ENCODE peak calls at places on chromosomes 16 and 17, in eight cellular contexts. B is OCI-LY7, N is heart right ventricle, S is lung, V is IMR-90, J is A549, M is right atrium auricular region, Y is SJSA1. A is an unnamed sample.

GRCh38 chr16:89504061-89504460 is 4.1 kb upstream of the SPG7 start:
- DNase-seq in M (no peak), V (no peak), Y (no peak), J (no peak), B (no peak), S (no peak), N (no peak), A (no peak)

GRCh38 chr17:78223765-78224164 is 7.7 kb upstream of the TMEM235 start:
- DNase-seq in S (no peak), M (no peak), N (no peak), V (no peak), Y (no peak), J (no peak), B (no peak), A (no peak)

GRCh38 chr16:73268311-73268997 is 220.5 kb upstream of the ZFHX3 start:
- DNase-seq in M (no peak), N (no peak), V (peak), S (no peak), J (peak), B (no peak), Y (no peak), A (no peak)

GRCh38 chr16:31061813-31062440 is 12.1 kb downstream of the ZNF668 start:
- DNase-seq in Y (no peak), N (no peak), V (no peak), S (no peak), M (no peak), J (no peak), B (no peak), A (peak)

GRCh38 chr16:50531901-50532300 is 16.3 kb upstream of the NKD1 start:
- DNase-seq in M (peak), S (no peak), B (no peak), Y (no peak), N (no peak), J (no peak), V (no peak), A (no peak)

GRCh38 chr17:2635675-2636074 is 42.2 kb downstream of the PAFAH1B1 start:
- DNase-seq in Y (no peak), B (no peak), M (no peak), S (no peak), V (no peak), N (no peak), J (no peak), A (no peak)

GRCh38 chr17:9612016-9612415 is 33.3 kb upstream of the USP43 start:
- DNase-seq in N (no peak), V (no peak), B (no peak), M (no peak), Y (no peak), S (no peak), J (no peak), A (no peak)

GRCh38 chr16:5490499-5490898 is 392.9 kb upstream of the EEF2KMT start:
- DNase-seq in J (peak), S (no peak), N (no peak), Y (peak), M (no peak), V (no peak), B (peak), A (no peak)

GRCh38 chr16:54375056-54375455 is 88.5 kb upstream of the IRX3 start:
- DNase-seq in M (no peak), B (no peak), Y (no peak), V (no peak), J (no peak), S (no peak), N (no peak), A (no peak)

GRCh38 chr17:30378191-30378796 is 433 bp upstream of the CPD start:
- DNase-seq in Y (no peak), N (peak), J (no peak), V (peak), M (no peak), B (peak), S (no peak), A (no peak)

GRCh38 chr17:33451221-33451620 is 158.1 kb upstream of the ASIC2 start:
- DNase-seq in Y (peak), N (no peak), M (no peak), B (no peak), J (no peak), S (no peak), V (no peak), A (no peak)

GRCh38 chr16:75075688-75076268 is 40.8 kb downstream of the LDHD start:
- DNase-seq in Y (no peak), V (no peak), M (no peak), S (no peak), N (no peak), J (no peak), B (peak), A (no peak)

GRCh38 chr16:79293831-79294230 is 306.7 kb downstream of the MAF start:
- DNase-seq in V (no peak), M (no peak), Y (no peak), B (no peak), S (no peak), N (no peak), J (no peak), A (no peak)

GRCh38 chr16:56115817-56116576 is 75.3 kb upstream of the GNAO1 start:
- DNase-seq in N (no peak), J (no peak), M (no peak), S (no peak), V (no peak), B (no peak), Y (no peak), A (no peak)

GRCh38 chr16:87965417-87965816 is 14.2 kb downstream of the BANP start:
- DNase-seq in S (no peak), N (no peak), B (no peak), J (no peak), Y (no peak), V (no peak), M (no peak), A (no peak)

GRCh38 chr16:11916524-11917285 is 949 bp upstream of the GSPT1 start:
- DNase-seq in N (no peak), Y (peak), M (no peak), S (peak), B (no peak), J (peak), V (peak), A (no peak)

GRCh38 chr16:83849434-83849833 is 41.7 kb downstream of the HSBP1 start:
- DNase-seq in J (no peak), S (no peak), Y (no peak), V (no peak), M (peak), N (no peak), B (no peak), A (no peak)

GRCh38 chr16:83928341-83929055 is 24.5 kb upstream of the OSGIN1 start:
- DNase-seq in S (no peak), Y (no peak), N (no peak), M (no peak), J (no peak), B (no peak), V (peak), A (no peak)

GRCh38 chr17:5133311-5133710 is 17.5 kb downstream of the USP6 start:
- DNase-seq in M (no peak), N (no peak), Y (no peak), V (no peak), B (no peak), J (no peak), S (no peak), A (peak)

GRCh38 chr17:260031-260791 is 78.8 kb upstream of the DOC2B start:
- DNase-seq in B (peak), M (no peak), N (no peak), Y (no peak), S (no peak), J (no peak), V (no peak), A (no peak)

GRCh38 chr16:57394444-57394843 is 10.1 kb upstream of the CCL17 start:
- DNase-seq in J (no peak), Y (no peak), S (no peak), M (no peak), N (no peak), V (no peak), B (no peak), A (no peak)

GRCh38 chr16:51175081-51175480 is 24.0 kb upstream of the SALL1 start:
- DNase-seq in V (peak), M (no peak), J (no peak), N (no peak), S (no peak), B (no peak), Y (peak), A (no peak)

GRCh38 chr17:39800540-39800939 is 62.8 kb downstream of the GRB7 start:
- DNase-seq in Y (no peak), N (no peak), M (no peak), B (peak), S (no peak), J (no peak), V (no peak), A (no peak)

GRCh38 chr16:83356266-83356665 is 451.5 kb upstream of the HSBP1 start:
- DNase-seq in N (no peak), J (peak), M (no peak), B (peak), Y (peak), V (peak), S (no peak), A (no peak)

GRCh38 chr17:61247438-61247837 is 152.2 kb upstream of the TBX2 start:
- DNase-seq in M (no peak), S (no peak), J (no peak), Y (peak), B (no peak), N (no peak), V (peak), A (no peak)

GRCh38 chr17:61387011-61387410 is 12.6 kb upstream of the TBX2 start:
- DNase-seq in M (no peak), J (no peak), N (no peak), Y (no peak), V (no peak), S (no peak), B (no peak), A (no peak)

GRCh38 chr17:66829386-66829864 is 5.5 kb upstream of the CACNG5 start:
- DNase-seq in S (peak), M (no peak), J (peak), B (no peak), N (no peak), V (peak), Y (peak), A (no peak)

GRCh38 chr17:82415786-82416185 is 2.4 kb upstream of the HEXD start:
- DNase-seq in S (no peak), V (no peak), J (no peak), Y (no peak), M (no peak), B (no peak), N (no peak), A (no peak)

GRCh38 chr17:65794572-65794971 is 233.1 kb upstream of the AXIN2 start:
- DNase-seq in Y (peak), N (no peak), V (peak), S (no peak), J (peak), M (no peak), B (peak), A (no peak)

GRCh38 chr16:11966173-11966572 is 1.2 kb downstream of the TNFRSF17 start:
- DNase-seq in J (no peak), S (no peak), B (peak), N (no peak), M (no peak), V (no peak), Y (no peak), A (no peak)

GRCh38 chr17:5854871-5855554 is 215.2 kb upstream of the WSCD1 start:
- DNase-seq in B (no peak), N (no peak), Y (no peak), J (no peak), M (no peak), V (no peak), S (no peak), A (no peak)

GRCh38 chr17:4509923-4510614 is 11.4 kb downstream of the SPNS2 start:
- DNase-seq in N (peak), J (no peak), S (no peak), M (no peak), V (no peak), Y (no peak), B (no peak), A (peak)

GRCh38 chr17:58319181-58320162 is 9.1 kb downstream of the TSPOAP1 start:
- DNase-seq in V (no peak), Y (no peak), B (no peak), J (no peak), M (no peak), N (no peak), S (no peak), A (no peak)

GRCh38 chr17:1362964-1363363 is 37.1 kb downstream of the YWHAE start:
- DNase-seq in B (peak), M (peak), J (no peak), V (no peak), Y (no peak), N (no peak), S (no peak), A (peak)

GRCh38 chr16:64317601-64318000 is 804.3 kb downstream of the CDH11 start:
- DNase-seq in S (no peak), Y (no peak), N (no peak), M (no peak), J (no peak), V (no peak), B (no peak), A (no peak)

GRCh38 chr16:64321066-64321465 is 800.8 kb downstream of the CDH11 start:
- DNase-seq in Y (no peak), N (no peak), M (no peak), J (no peak), V (no peak), S (no peak), B (peak), A (no peak)

DNA sequence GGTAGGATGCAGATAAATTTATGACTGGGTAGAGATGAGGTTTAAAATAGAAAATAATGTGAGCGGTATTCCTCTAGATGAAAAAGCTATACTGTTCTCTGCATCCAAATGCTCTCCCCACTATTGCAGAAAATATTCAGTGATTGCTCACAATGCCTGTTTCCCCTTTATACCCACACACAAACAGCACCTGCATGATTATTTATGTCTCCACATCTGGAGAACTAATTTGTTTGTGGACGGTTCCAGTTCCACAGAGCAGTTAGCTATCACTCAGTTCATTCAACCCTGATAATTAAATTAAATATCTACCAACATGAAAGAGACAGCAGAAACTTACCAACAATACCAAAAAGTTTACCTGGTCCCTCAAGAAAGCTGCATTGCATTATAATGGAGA is 800.0 kb downstream of the CDH11 start:
- DNase-seq in M (no peak), N (no peak), V (no peak), B (peak), J (no peak), S (no peak), Y (no peak), A (no peak)
- H3K4me3 ChIP-seq in M (no peak), N (no peak), V (no peak), B (peak), J (no peak), S (no peak), Y (no peak), A (no peak)

GRCh38 chr16:67460961-67461360 is 20.0 kb downstream of the ATP6V0D1 start:
- DNase-seq in V (no peak), Y (no peak), M (no peak), N (no peak), S (no peak), B (no peak), J (no peak), A (no peak)
- H3K27ac ChIP-seq in V (no peak), Y (no peak), M (no peak), N (no peak), S (peak), B (no peak), J (no peak), A (peak)

GRCh38 chr17:13599168-13599577 is 2.6 kb downstream of the HS3ST3A1 start:
- DNase-seq in V (no peak), M (no peak), S (no peak), N (no peak), J (no peak), Y (no peak), B (no peak), A (no peak)

GRCh38 chr17:13601776-13602551 is at the start of gene HS3ST3A1:
- DNase-seq in M (no peak), V (peak), S (no peak), B (no peak), Y (peak), N (peak), J (no peak), A (no peak)

GRCh38 chr17:13600475-13601316 is 1.0 kb downstream of the HS3ST3A1 start:
- DNase-seq in J (no peak), N (peak), S (no peak), B (no peak), M (no peak), V (peak), Y (peak), A (no peak)

GRCh38 chr17:13599808-13600398 is 1.8 kb downstream of the HS3ST3A1 start:
- DNase-seq in J (no peak), S (no peak), B (no peak), Y (peak), V (peak), M (no peak), N (no peak), A (no peak)

GRCh38 chr17:13601317-13601775 is 383 bp downstream of the HS3ST3A1 start:
- DNase-seq in N (peak), V (no peak), B (no peak), M (no peak), Y (peak), J (no peak), S (no peak), A (no peak)
- H3K4me3 ChIP-seq in N (peak), V (peak), B (no peak), M (peak), Y (peak), J (no peak), S (no peak), A (peak)

GRCh38 chr16:23088018-23088417 is 61.2 kb downstream of the USP31 start:
- DNase-seq in S (no peak), J (no peak), N (no peak), M (no peak), V (no peak), Y (no peak), B (no peak), A (no peak)
- H3K27ac ChIP-seq in S (no peak), J (peak), N (peak), M (peak), V (no peak), Y (no peak), B (no peak), A (no peak)

GRCh38 chr17:37212184-37212583 is 163.6 kb upstream of the C17orf78 start:
- DNase-seq in J (no peak), N (no peak), M (no peak), S (no peak), V (no peak), B (no peak), Y (no peak), A (no peak)
- H3K4me3 ChIP-seq in J (no peak), N (no peak), M (no peak), S (no peak), V (no peak), B (no peak), Y (no peak), A (no peak)

DNA sequence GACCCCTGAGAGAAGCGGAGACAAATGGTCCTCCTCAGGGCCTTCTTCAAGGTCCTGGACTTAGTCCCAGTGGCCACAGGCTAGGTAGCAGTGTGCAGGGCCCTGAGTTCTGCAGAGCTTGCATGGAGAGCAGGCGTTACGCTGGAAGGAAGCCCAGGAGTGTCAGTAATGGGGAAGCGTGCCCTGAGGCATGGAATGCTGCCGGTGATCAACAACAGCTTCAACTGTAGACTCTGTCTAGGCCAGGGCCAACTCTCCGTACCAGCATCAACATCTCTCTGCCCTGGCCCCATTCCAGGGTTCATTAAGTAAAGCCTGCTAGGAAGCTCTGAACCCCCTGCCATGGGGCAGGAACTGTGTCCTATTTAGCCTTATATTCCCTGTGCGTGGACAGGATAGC is 568 bp upstream of the TNK1 start:
- DNase-seq in S (peak), M (peak), B (no peak), N (peak), Y (no peak), J (no peak), V (peak), A (no peak)
- H3K27ac ChIP-seq in S (peak), M (peak), B (no peak), N (peak), Y (no peak), J (peak), V (no peak), A (peak)

DNA sequence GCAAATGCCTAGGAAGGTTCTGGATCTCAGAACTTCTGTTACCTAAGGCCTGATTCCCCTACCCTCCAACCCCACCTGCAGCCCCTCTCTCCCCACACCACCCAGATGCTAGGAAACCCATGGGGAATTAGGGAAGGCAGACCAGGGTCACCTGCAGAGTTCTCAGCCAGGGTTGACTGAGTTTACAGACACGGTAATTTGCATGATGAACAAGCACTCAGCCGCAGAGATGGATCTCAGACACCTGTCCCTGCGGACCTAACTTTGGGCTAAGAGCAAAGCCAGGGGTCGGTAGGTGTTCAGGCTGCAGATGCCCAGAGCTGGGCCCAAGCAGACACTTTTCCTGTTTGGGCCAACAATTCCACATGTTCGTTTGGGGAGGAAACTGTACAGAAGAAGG is 2.9 kb downstream of the ABI3 start:
- DNase-seq in Y (no peak), M (no peak), V (no peak), N (no peak), B (peak), J (no peak), S (no peak), A (no peak)
- H3K4me3 ChIP-seq in Y (no peak), M (no peak), V (no peak), N (peak), B (peak), J (no peak), S (no peak), A (no peak)